ENCODE peak calls at places on chromosomes 4 and X, in six cellular contexts. W, A, H, C, M and I are unnamed samples.

GRCh38 chr4:66052426-66052825 is 382.1 kb upstream of the EPHA5 start:
- DNase-seq in M (no peak), A (no peak), C (no peak), H (no peak), W (no peak), I (no peak)

GRCh38 chr4:158090323-158090722 is 82.5 kb downstream of the GASK1B start:
- DNase-seq in H (no peak), W (no peak), C (peak), A (no peak), M (no peak), I (no peak)

GRCh38 chr4:10078481-10079233 is 37.9 kb downstream of the WDR1 start:
- DNase-seq in H (no peak), A (no peak), M (no peak), W (no peak), C (peak), I (no peak)

GRCh38 chrX:48616575-48616974 is 19.3 kb downstream of the WDR13 start:
- DNase-seq in C (no peak), W (no peak), M (no peak), A (no peak), H (no peak), I (no peak)

GRCh38 chrX:72307646-72308051 is 1.9 kb upstream of the CITED1 start:
- DNase-seq in W (no peak), M (no peak), H (no peak), A (no peak), C (no peak), I (no peak)

GRCh38 chrX:70262952-70263567 is 3.1 kb upstream of the P2RY4 start:
- DNase-seq in H (peak), C (no peak), A (no peak), M (peak), W (no peak), I (peak)

GRCh38 chr4:98682719-98683118 is 24.3 kb upstream of the TSPAN5 start:
- DNase-seq in H (no peak), W (no peak), M (no peak), C (no peak), A (no peak), I (no peak)

GRCh38 chr4:120540625-120541024 is 381.9 kb downstream of the PRDM5 start:
- DNase-seq in W (no peak), A (no peak), M (no peak), C (no peak), H (no peak), I (no peak)

GRCh38 chr4:160247091-160247656 is 1144.3 kb downstream of the RAPGEF2 start:
- DNase-seq in M (no peak), H (no peak), C (no peak), A (peak), W (no peak), I (no peak)

GRCh38 chrX:49058794-49059193 is at the start of gene CCDC120:
- DNase-seq in W (no peak), H (peak), C (peak), A (no peak), M (no peak), I (no peak)

GRCh38 chr4:118969359-118969758 is 80.7 kb downstream of the SYNPO2 start:
- DNase-seq in W (peak), M (peak), A (no peak), C (peak), H (peak), I (no peak)

GRCh38 chrX:69493193-69493592 is 10.9 kb upstream of the NALF2 start:
- DNase-seq in H (no peak), M (peak), W (peak), A (no peak), C (peak), I (peak)

GRCh38 chr4:116501954-116502353 is 583.4 kb downstream of the TRAM1L1 start:
- DNase-seq in W (no peak), C (no peak), A (no peak), M (no peak), H (no peak), I (no peak)

GRCh38 chr4:89929425-89930272 is 35.0 kb downstream of the MMRN1 start:
- DNase-seq in W (no peak), H (no peak), C (no peak), M (no peak), A (no peak), I (no peak)

GRCh38 chr4:154045086-154045485 is 256.2 kb upstream of the SFRP2 start:
- DNase-seq in C (no peak), A (no peak), M (no peak), W (no peak), H (no peak), I (no peak)

GRCh38 chr4:25299476-25300203 is 12.9 kb upstream of the ZCCHC4 start:
- DNase-seq in M (no peak), H (peak), W (no peak), A (no peak), C (peak), I (no peak)

DNA sequence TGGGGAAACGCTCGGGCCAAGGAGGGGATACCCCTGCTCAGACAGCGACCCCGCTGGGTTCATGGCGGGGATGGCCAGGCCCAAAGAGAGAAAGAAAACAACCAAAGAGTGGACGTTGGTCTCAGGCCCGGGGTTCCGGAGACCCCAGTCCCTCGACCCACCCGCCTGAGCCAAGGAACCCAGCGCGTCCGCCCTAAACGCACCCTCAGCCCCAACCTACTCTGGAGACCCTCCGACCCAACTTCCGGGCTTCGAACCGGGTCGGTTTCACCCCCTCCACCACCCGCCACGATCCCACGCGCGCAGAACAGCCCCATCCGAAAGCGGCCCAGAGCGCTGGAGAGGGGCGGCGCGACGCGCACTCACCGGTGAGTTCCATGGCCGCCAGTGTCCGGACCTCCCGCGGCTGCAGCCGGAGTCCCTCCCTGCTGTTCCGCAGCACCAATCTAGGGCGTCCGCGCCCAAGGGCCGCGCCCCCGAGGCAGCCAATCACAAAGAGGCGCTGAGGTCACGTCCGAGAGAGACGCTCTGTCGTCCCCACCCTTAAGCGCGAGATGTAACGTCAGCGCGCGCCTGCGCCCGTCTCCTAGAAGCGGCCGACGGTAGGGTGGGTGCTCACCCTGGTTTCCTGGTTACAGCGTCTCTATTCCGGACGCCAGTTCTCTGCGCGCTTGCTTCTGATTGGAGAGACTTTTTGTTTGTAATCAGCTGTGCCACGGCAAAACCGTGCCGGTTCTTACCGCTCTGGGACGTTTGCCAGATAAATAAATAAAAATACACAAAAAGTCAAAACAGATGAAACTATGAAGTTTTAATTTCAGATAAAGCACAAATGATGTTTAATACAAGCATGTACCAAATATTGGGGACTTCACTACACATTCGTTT is at the start of gene PIGA:
- DNase-seq in C (peak), A (peak), M (peak), W (peak), H (peak), I (peak)
- TF ChIP-seq POLR2A in C (no peak), A (peak), M (peak), W (no peak), H (peak), I (peak)

GRCh38 chrX:13688772-13689518 is at the start of gene RAB9A:
- DNase-seq in W (peak), M (peak), H (peak), A (peak), C (peak), I (peak)
- TF ChIP-seq POLR2A in W (no peak), M (peak), H (peak), A (peak), C (no peak), I (peak)

GRCh38 chr4:174284181-174284886 is 623 bp downstream of the CEP44 start:
- DNase-seq in W (peak), A (no peak), H (no peak), M (peak), C (no peak), I (peak)
- TF ChIP-seq POLR2A in W (no peak), A (no peak), H (no peak), M (no peak), C (no peak), I (no peak)

GRCh38 chr4:781493-782216 is 44.3 kb downstream of the CPLX1 start:
- DNase-seq in M (peak), A (peak), W (peak), H (peak), C (peak), I (peak)
- TF ChIP-seq POLR2A in M (peak), A (peak), W (peak), H (peak), C (no peak), I (peak)

GRCh38 chr4:128811571-128812359 is 2.3 kb downstream of the JADE1 start:
- DNase-seq in C (peak), H (peak), M (peak), A (peak), W (peak), I (peak)

GRCh38 chr4:128809477-128810330 is at the start of gene JADE1:
- DNase-seq in C (peak), H (peak), W (peak), A (peak), M (peak), I (peak)

GRCh38 chr4:128812360-128812958 is 3.0 kb downstream of the JADE1 start:
- DNase-seq in H (no peak), C (peak), A (no peak), M (peak), W (peak), I (peak)

GRCh38 chr4:128810331-128810870 is 901 bp downstream of the JADE1 start:
- DNase-seq in W (peak), M (peak), C (peak), A (no peak), H (peak), I (no peak)

GRCh38 chr4:128810871-128811570 is 1.5 kb downstream of the JADE1 start:
- DNase-seq in H (peak), A (peak), M (peak), W (peak), C (peak), I (peak)
- TF ChIP-seq POLR2A in H (peak), A (peak), M (peak), W (no peak), C (no peak), I (peak)

DNA sequence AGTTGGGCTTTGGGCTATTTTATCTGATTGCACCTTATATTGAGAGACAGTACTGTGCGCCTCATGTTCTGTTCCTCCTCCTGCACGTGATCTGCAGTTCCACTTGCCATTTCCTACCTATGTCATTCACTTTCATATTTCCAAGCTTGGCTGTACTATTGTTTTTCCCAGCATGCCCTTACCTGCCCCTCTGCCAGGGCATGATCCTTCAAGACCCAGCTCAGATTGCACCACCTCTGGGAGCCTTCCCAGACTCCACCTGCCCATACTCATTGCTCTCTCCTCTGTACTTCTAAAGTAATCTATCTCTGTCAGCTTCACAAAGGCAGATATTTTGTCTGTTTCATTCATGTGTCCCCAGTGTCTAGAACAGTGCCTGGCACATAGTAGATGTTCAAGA is 11.6 kb downstream of the SLC25A5 start:
- DNase-seq in A (no peak), M (no peak), C (no peak), W (no peak), H (no peak), I (no peak)
- TF ChIP-seq POLR2A in A (no peak), M (no peak), C (no peak), W (no peak), H (no peak), I (no peak)